ENCODE peak calls at places on chromosomes 5 and 9, in nine cellular contexts. Y is stimulated activated CD8-positive, alpha-beta memory T cell treated with anti-CD3 and anti-CD28 coated beads, Interleukin-7, amount 100 ng/mL, for 4 hours; E is naive thymus-derived CD4-positive, alpha-beta T cell; O is nephron progenitor cell; Q is fibroblast of the aortic adventitia; V is activated T-cell treated with anti-CD3 and anti-CD28 coated beads, Interleukin-2, amount 50 U/mL, for 24 hours; W is NCI-H524; X is BE2C; P is NCI-H1105. L is an unnamed sample.

GRCh38 chr9:91034521-91034920 is 232.9 kb downstream of the SYK start:
- DNase-seq in X (no peak), Q (no peak), P (no peak), E (no peak), W (no peak), V (no peak), O (no peak), Y (no peak), L (no peak)

GRCh38 chr5:98769006-98769255 is 4.5 kb upstream of the RGMB start:
- DNase-seq in O (peak), X (no peak), V (peak), Y (peak), E (peak), W (peak), Q (no peak), P (no peak), L (no peak)

GRCh38 chr5:16574789-16575785 is 41.7 kb downstream of the RETREG1 start:
- DNase-seq in V (no peak), O (no peak), W (no peak), X (no peak), Y (no peak), P (no peak), E (no peak), Q (peak), L (no peak)

GRCh38 chr5:117236941-117237340 is 662.3 kb upstream of the SEMA6A start:
- DNase-seq in W (no peak), X (no peak), O (no peak), V (no peak), E (no peak), Y (no peak), P (no peak), Q (no peak), L (no peak)

GRCh38 chr5:118224546-118224945 is 763.8 kb downstream of the DTWD2 start:
- DNase-seq in E (no peak), W (no peak), O (no peak), Y (no peak), Q (no peak), P (no peak), V (no peak), X (no peak), L (no peak)

GRCh38 chr5:16626696-16627264 is 10.0 kb upstream of the RETREG1 start:
- DNase-seq in Q (no peak), Y (no peak), P (no peak), V (peak), E (peak), X (no peak), W (no peak), O (no peak), L (peak)

GRCh38 chr5:12392246-12392645 is 488.0 kb upstream of the CTNND2 start:
- DNase-seq in Q (no peak), E (no peak), V (no peak), X (no peak), W (no peak), O (no peak), P (no peak), Y (no peak), L (no peak)

GRCh38 chr9:95197692-95198271 is 119.7 kb downstream of the FANCC start:
- DNase-seq in V (no peak), O (no peak), E (no peak), P (no peak), X (no peak), Y (no peak), Q (peak), W (no peak), L (no peak)

GRCh38 chr9:33249087-33249657 is 9.2 kb downstream of the SPINK4 start:
- DNase-seq in W (no peak), Y (no peak), X (no peak), V (no peak), Q (no peak), O (no peak), E (no peak), P (no peak), L (no peak)

GRCh38 chr5:149015126-149015525 is 47.7 kb downstream of the SH3TC2 start:
- DNase-seq in Y (no peak), V (no peak), Q (no peak), W (no peak), X (peak), O (no peak), E (no peak), P (no peak), L (no peak)

GRCh38 chr5:153490124-153491085 is at the start of gene GRIA1:
- DNase-seq in O (peak), P (no peak), X (no peak), V (no peak), E (no peak), W (peak), Q (no peak), Y (no peak), L (no peak)

GRCh38 chr5:1208743-1209551 is 7.6 kb downstream of the SLC6A19 start:
- DNase-seq in P (no peak), Q (peak), Y (no peak), X (no peak), V (no peak), E (no peak), O (peak), W (peak), L (no peak)